ENCODE peak calls at places on chromosomes 12 and 14, in six cellular contexts. F is neuronal stem cell, Y is H9, L is H1, A is IMR-90, P is mesendoderm. I is an unnamed sample.

GRCh38 chr12:120614873-120615272 is 25.6 kb upstream of the CABP1 start:
- DNase-seq in F (no peak), Y (no peak), L (no peak), A (no peak), P (no peak), I (no peak)

GRCh38 chr14:68239988-68240387 is 420.4 kb downstream of the RAD51B start:
- DNase-seq in F (no peak), Y (no peak), L (no peak), A (no peak), P (no peak), I (no peak)

GRCh38 chr12:28759334-28759733 is 389.7 kb upstream of the FAR2 start:
- DNase-seq in F (peak; percentile 12), Y (peak; percentile 93), L (peak; percentile 78), A (peak; percentile 51), P (peak; percentile 76), I (no peak)

GRCh38 chr12:91704446-91704845 is 441.2 kb downstream of the BTG1 start:
- DNase-seq in F (no peak), Y (no peak), L (no peak), A (peak; percentile 19), P (no peak), I (no peak)

GRCh38 chr12:14557966-14558365 is 9.7 kb downstream of the PLBD1 start:
- DNase-seq in F (no peak), Y (no peak), L (no peak), A (no peak), P (no peak), I (no peak)

GRCh38 chr14:91897121-91897701 is 29.9 kb upstream of the TC2N start:
- DNase-seq in F (no peak), Y (no peak), L (no peak), A (peak; percentile 68), P (peak; percentile 76), I (no peak)

GRCh38 chr12:13980548-13981295 is 680 bp downstream of the GRIN2B start:
- DNase-seq in F (no peak), Y (peak; percentile 53), L (no peak), A (no peak), P (peak; percentile 41), I (no peak)

GRCh38 chr12:53213348-53213747 is 6.3 kb upstream of the ITGB7 start:
- DNase-seq in F (peak; percentile 77), Y (peak; percentile 94), L (no peak), A (peak; percentile 70), P (peak; percentile 89), I (peak; percentile 61)

GRCh38 chr12:27646149-27646548 is 50.1 kb upstream of the REP15 start:
- DNase-seq in F (no peak), Y (no peak), L (no peak), A (no peak), P (no peak), I (peak; percentile 61)

GRCh38 chr14:91113829-91114078 is at the start of gene DGLUCY:
- DNase-seq in F (no peak), Y (no peak), L (no peak), A (peak; percentile 75), P (no peak), I (no peak)

GRCh38 chr14:63922696-63923421 is 70.1 kb downstream of the SYNE2 start:
- DNase-seq in F (no peak), Y (no peak), L (no peak), A (peak; percentile 17), P (no peak), I (peak; percentile 38)

GRCh38 chr14:94203473-94204210 is 29.5 kb downstream of the PPP4R4 start:
- DNase-seq in F (no peak), Y (no peak), L (no peak), A (no peak), P (no peak), I (peak; percentile 67)

GRCh38 chr14:77436042-77436441 is 12.7 kb upstream of the NOXRED1 start:
- DNase-seq in F (no peak), Y (no peak), L (no peak), A (no peak), P (no peak), I (no peak)

GRCh38 chr14:24900281-24900868 is 149.6 kb downstream of the STXBP6 start:
- DNase-seq in F (no peak), Y (no peak), L (no peak), A (peak; percentile 46), P (no peak), I (no peak)

GRCh38 chr12:99824900-99825562 is 159.7 kb downstream of the ANKS1B start:
- DNase-seq in F (no peak), Y (no peak), L (no peak), A (no peak), P (no peak), I (no peak)

GRCh38 chr12:80195143-80195726 is 95.9 kb downstream of the OTOGL start:
- DNase-seq in F (peak; percentile 26), Y (peak; percentile 46), L (no peak), A (peak; percentile 86), P (peak; percentile 63), I (peak; percentile 55)

GRCh38 chr14:80521456-80521855 is 310.2 kb upstream of the DIO2 start:
- DNase-seq in F (no peak), Y (no peak), L (no peak), A (no peak), P (no peak), I (no peak)

GRCh38 chr12:152440-152839 is 61.5 kb downstream of the SLC6A12 start:
- DNase-seq in F (no peak), Y (no peak), L (no peak), A (peak; percentile 63), P (no peak), I (peak; percentile 1)

GRCh38 chr12:128449146-128449894 is 182.3 kb downstream of the TMEM132C start:
- DNase-seq in F (no peak), Y (no peak), L (no peak), A (no peak), P (no peak), I (no peak)

GRCh38 chr12:12992418-12993175 is 7.5 kb downstream of the HEBP1 start:
- DNase-seq in F (no peak), Y (no peak), L (no peak), A (peak; percentile 98), P (peak; percentile 51), I (peak; percentile 54)

GRCh38 chr12:107287436-107288413 is 194.4 kb upstream of the CRY1 start:
- DNase-seq in F (no peak), Y (no peak), L (no peak), A (peak; percentile 23), P (no peak), I (no peak)

GRCh38 chr12:32522322-32523221 is 123.2 kb downstream of the FGD4 start:
- DNase-seq in F (no peak), Y (no peak), L (no peak), A (no peak), P (no peak), I (no peak)

GRCh38 chr12:32895688-32896437 is 714 bp downstream of the PKP2 start:
- DNase-seq in F (no peak), Y (peak; percentile 51), L (no peak), A (no peak), P (no peak), I (no peak)

GRCh38 chr12:4379410-4379809 is at the start of gene FGF23:
- DNase-seq in F (peak; percentile 63), Y (peak; percentile 96), L (peak; percentile 19), A (peak; percentile 41), P (peak; percentile 84), I (no peak)

GRCh38 chr14:61927015-61927414 is 164.8 kb downstream of the SNAPC1 start:
- DNase-seq in F (no peak), Y (no peak), L (no peak), A (peak; percentile 69), P (peak; percentile 80), I (peak; percentile 89)

GRCh38 chr14:100773331-100774163 is 46.9 kb downstream of the DLK1 start:
- DNase-seq in F (no peak), Y (peak; percentile 15), L (no peak), A (no peak), P (no peak), I (no peak)
- H2BK120ac ChIP-seq in F (peak overlapping the region; percentile 51), Y (no peak overlapping the region), L (no peak overlapping the region), A (no peak overlapping the region), P (no peak overlapping the region), I (no peak overlapping the region)

GRCh38 chr12:95319694-95320331 is 102.2 kb downstream of the VEZT start:
- DNase-seq in F (no peak), Y (no peak), L (no peak), A (peak; percentile 10), P (no peak), I (peak; percentile 77)
- H2BK120ac ChIP-seq in F (no peak overlapping the region), Y (no peak overlapping the region), L (no peak overlapping the region), A (peak overlapping the region; percentile 21), P (no peak overlapping the region), I (no peak overlapping the region)

GRCh38 chr12:64590183-64590582 is 20.1 kb upstream of the RASSF3 start:
- DNase-seq in F (no peak), Y (no peak), L (no peak), A (no peak), P (no peak), I (no peak)
- H2BK120ac ChIP-seq in F (no peak overlapping the region), Y (no peak overlapping the region), L (no peak overlapping the region), A (no peak overlapping the region), P (no peak overlapping the region), I (no peak overlapping the region)

DNA sequence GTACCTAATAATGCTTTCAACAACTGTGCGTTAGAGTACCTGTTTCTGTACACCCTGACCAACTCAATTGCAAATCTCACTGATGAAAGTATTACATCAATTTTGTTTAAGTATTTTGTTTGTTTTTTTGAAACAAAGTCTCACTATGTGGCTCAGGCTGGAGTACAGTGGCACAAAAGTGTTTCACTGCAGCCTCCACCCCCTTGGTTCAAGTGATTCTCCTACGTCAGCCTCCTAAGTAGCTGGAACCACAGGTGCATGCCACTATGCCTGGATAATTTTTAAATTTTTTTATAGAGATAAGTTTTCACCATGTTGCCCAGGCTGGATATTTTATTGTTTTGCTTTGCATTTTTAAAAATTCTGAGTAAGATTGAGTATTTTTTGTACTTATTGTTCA is 46.7 kb downstream of the YEATS4 start:
- DNase-seq in F (no peak), Y (no peak), L (no peak), A (no peak), P (no peak), I (no peak)
- H2BK120ac ChIP-seq in F (no peak overlapping the region), Y (no peak overlapping the region), L (no peak overlapping the region), A (peak overlapping the region; percentile 28), P (no peak overlapping the region), I (no peak overlapping the region)

DNA sequence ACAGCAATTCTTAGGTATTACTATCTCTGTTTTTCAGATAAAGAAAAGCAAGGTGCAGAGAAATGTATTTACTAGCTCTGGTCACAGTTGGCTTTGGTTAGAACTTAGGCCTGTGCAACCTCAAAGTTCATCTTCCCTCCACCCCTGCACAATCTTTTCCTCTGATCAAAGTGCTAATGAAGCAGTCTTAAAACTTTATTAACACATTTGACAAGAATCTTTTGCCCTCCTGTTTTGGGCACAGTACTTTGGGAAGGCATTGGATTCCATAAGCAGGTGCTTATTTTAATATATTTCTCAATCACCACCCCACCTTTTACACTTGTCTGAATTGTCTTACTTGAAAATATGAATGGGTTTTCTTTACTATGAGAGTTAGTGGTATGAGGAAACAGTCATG is 2.8 kb downstream of the IRAK4 start:
- DNase-seq in F (no peak), Y (no peak), L (no peak), A (no peak), P (no peak), I (no peak)
- H2BK120ac ChIP-seq in F (no peak overlapping the region), Y (no peak overlapping the region), L (no peak overlapping the region), A (no peak overlapping the region), P (no peak overlapping the region), I (no peak overlapping the region)

GRCh38 chr14:31950760-31951637 is 126.1 kb upstream of the ARHGAP5 start:
- DNase-seq in F (no peak), Y (peak; percentile 69), L (no peak), A (peak; percentile 48), P (peak; percentile 70), I (peak; percentile 16)
- H2BK120ac ChIP-seq in F (no peak overlapping the region), Y (no peak overlapping the region), L (no peak overlapping the region), A (peak overlapping the region; percentile 39), P (no peak overlapping the region), I (peak overlapping the region; percentile 13)